ENCODE peak calls at places on chromosome 3, in four cellular contexts. P is HepG2, M is tibial nerve, G is neuronal stem cell. S is an unnamed sample. For H3K4me1, the result is how much of the 10 kb centered on the place peaks cover.

GRCh38 chr3:65831733-65832425 is 206.8 kb downstream of the MAGI1 start:
- DNase-seq in P (peak), M (no peak), G (no peak), S (peak)

GRCh38 chr3:99648496-99648895 is 10.1 kb downstream of the COL8A1 start:
- DNase-seq in G (no peak), M (no peak), P (no peak), S (no peak)

GRCh38 chr3:54877675-54878544 is 49.9 kb downstream of the LRTM1 start:
- DNase-seq in M (no peak), P (no peak), G (no peak), S (no peak)

GRCh38 chr3:129230311-129231019 is 18.9 kb upstream of the COPG1 start:
- DNase-seq in M (no peak), G (no peak), P (peak), S (no peak)

GRCh38 chr3:168094877-168095610 is 680 bp downstream of the GOLIM4 start:
- DNase-seq in P (peak), M (peak), G (peak), S (peak)

GRCh38 chr3:171221597-171221996 is 195.1 kb upstream of the SLC2A2 start:
- DNase-seq in M (no peak), P (no peak), G (no peak), S (no peak)

GRCh38 chr3:157754415-157754814 is 251.2 kb upstream of the VEPH1 start:
- DNase-seq in P (no peak), G (peak), M (no peak), S (peak)

GRCh38 chr3:59559721-59560514 is 510.1 kb upstream of the CFAP20DC start:
- DNase-seq in P (no peak), M (no peak), G (no peak), S (peak)

GRCh38 chr3:12442654-12443501 is 41.4 kb upstream of the TSEN2 start:
- DNase-seq in P (no peak), G (no peak), M (no peak), S (no peak)

GRCh38 chr3:79032686-79033318 is 735.0 kb downstream of the ROBO1 start:
- DNase-seq in G (peak), P (peak), M (no peak), S (peak)

GRCh38 chr3:48989126-48989795 is 780 bp upstream of the P4HTM start:
- DNase-seq in P (no peak), G (no peak), M (no peak), S (no peak)

GRCh38 chr3:168431436-168431835 is 335.7 kb upstream of the GOLIM4 start:
- DNase-seq in P (no peak), G (no peak), M (no peak), S (no peak)

GRCh38 chr3:124059580-124059979 is 67.7 kb upstream of the ROPN1 start:
- DNase-seq in P (no peak), M (no peak), G (no peak), S (peak)

GRCh38 chr3:146218880-146219866 is 31.7 kb downstream of the PLSCR4 start:
- DNase-seq in M (no peak), P (peak), G (no peak), S (peak)

GRCh38 chr3:48119495-48120193 is 68.6 kb downstream of the CDC25A start:
- DNase-seq in M (peak), P (no peak), G (no peak), S (no peak)

GRCh38 chr3:113222412-113223086 is 11.2 kb downstream of the BOC start:
- DNase-seq in P (no peak), G (no peak), M (no peak), S (no peak)

GRCh38 chr3:172057059-172057458 is 17.7 kb downstream of the FNDC3B start:
- DNase-seq in G (no peak), M (no peak), P (no peak), S (no peak)

GRCh38 chr3:13612829-13613228 is 63.9 kb downstream of the FBLN2 start:
- DNase-seq in M (peak), P (peak), G (no peak), S (no peak)

GRCh38 chr3:40546811-40547210 is 22.1 kb downstream of the ZNF621 start:
- DNase-seq in P (no peak), M (no peak), G (no peak), S (peak)

GRCh38 chr3:166223120-166223519 is 385.9 kb upstream of the BCHE start:
- DNase-seq in M (no peak), P (no peak), G (no peak), S (no peak)

GRCh38 chr3:40980467-40980866 is 218.8 kb upstream of the CTNNB1 start:
- DNase-seq in P (no peak), G (no peak), M (no peak), S (no peak)

GRCh38 chr3:128665362-128666021 is 14.9 kb upstream of the RPN1 start:
- DNase-seq in P (no peak), G (no peak), M (no peak), S (no peak)

GRCh38 chr3:99509224-99509623 is 129.2 kb upstream of the COL8A1 start:
- DNase-seq in P (no peak), G (no peak), M (no peak), S (no peak)

GRCh38 chr3:109952924-109953323 is 615.6 kb upstream of the DPPA4 start:
- DNase-seq in M (no peak), G (no peak), P (no peak), S (no peak)

GRCh38 chr3:73661262-73661661 is 36.5 kb upstream of the PDZRN3 start:
- DNase-seq in P (no peak), M (no peak), G (no peak), S (no peak)

GRCh38 chr3:3127432-3128010 is 781 bp downstream of the TRNT1 start:
- DNase-seq in P (peak), G (no peak), M (no peak), S (peak)

GRCh38 chr3:136750209-136750921 is 1.8 kb downstream of the STAG1 start:
- DNase-seq in M (no peak), P (peak), G (no peak), S (no peak)

GRCh38 chr3:136889947-136890346 is 27.9 kb downstream of the NCK1 start:
- DNase-seq in M (no peak), P (no peak), G (no peak), S (no peak)

GRCh38 chr3:114435733-114436132 is 141.9 kb downstream of the TIGIT start:
- DNase-seq in G (no peak), P (no peak), M (no peak), S (peak)

GRCh38 chr3:30347679-30348216 is 258.7 kb upstream of the TGFBR2 start:
- DNase-seq in G (no peak), P (peak), M (no peak), S (no peak)

GRCh38 chr3:156388469-156389150 is 166.3 kb downstream of the SSR3 start:
- DNase-seq in P (no peak), G (no peak), M (no peak), S (peak)

GRCh38 chr3:195613468-195614069 is 29.8 kb upstream of the APOD start:
- DNase-seq in G (no peak), P (no peak), M (peak), S (no peak)

GRCh38 chr3:171620825-171621434 is 160.7 kb upstream of the TNIK start:
- DNase-seq in P (no peak), M (no peak), G (no peak), S (peak)

GRCh38 chr3:44983413-44984040 is 7.5 kb downstream of the EXOSC7 start:
- DNase-seq in G (no peak), P (no peak), M (no peak), S (no peak)

GRCh38 chr3:61718565-61718964 is 157.2 kb downstream of the PTPRG start:
- DNase-seq in P (no peak), G (no peak), M (no peak), S (no peak)

GRCh38 chr3:168820748-168821445 is 725.2 kb upstream of the GOLIM4 start:
- DNase-seq in G (no peak), M (no peak), P (no peak), S (no peak)

GRCh38 chr3:156217674-156218352 is 97.4 kb downstream of the KCNAB1 start:
- DNase-seq in M (no peak), G (no peak), P (no peak), S (no peak)

GRCh38 chr3:81622395-81622794 is 139.1 kb downstream of the GBE1 start:
- DNase-seq in M (no peak), P (no peak), G (no peak), S (no peak)

GRCh38 chr3:43288366-43288765 is 2.0 kb downstream of the SNRK start:
- DNase-seq in P (no peak), G (no peak), M (no peak), S (no peak)
- H3K4me3 ChIP-seq in P (peak), G (no peak), M (peak), S (peak)

DNA sequence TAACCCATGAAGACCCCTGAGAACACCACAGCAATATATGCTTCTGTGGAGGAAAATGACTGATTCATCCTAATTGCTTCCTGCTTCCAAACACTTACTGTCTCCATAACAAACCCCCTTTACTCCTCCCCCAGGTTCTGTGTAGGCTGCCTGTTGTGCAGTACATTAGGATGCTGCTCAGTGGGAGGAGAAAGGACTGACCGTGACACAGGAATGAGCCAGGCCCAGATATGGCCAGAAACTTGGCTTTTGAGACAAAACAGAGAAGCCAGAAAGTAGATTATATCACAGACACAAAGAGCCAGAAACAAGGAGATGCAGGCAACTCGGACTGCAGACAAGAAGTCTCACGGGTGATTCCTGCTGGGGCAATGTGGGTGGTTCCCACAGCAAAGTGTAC is 68.1 kb upstream of the HEG1 start:
- DNase-seq in P (no peak), G (no peak), M (no peak), S (peak)
- H3K4me1 ChIP-seq in P (under half), G (under half), M (under half), S (under half)

GRCh38 chr3:101674518-101674917 is 2.4 kb downstream of the ZBTB11 start:
- DNase-seq in M (no peak), G (no peak), P (no peak), S (no peak)
- H3K4me3 ChIP-seq in M (no peak), G (no peak), P (no peak), S (no peak)

GRCh38 chr3:141365206-141365605 is 3.1 kb upstream of the ZBTB38 start:
- DNase-seq in M (no peak), G (no peak), P (no peak), S (no peak)
- H3K4me1 ChIP-seq in M (under half), G (under half), P (half or more), S (under half)

GRCh38 chr3:194178128-194178527 is 42.2 kb downstream of the HES1 start:
- DNase-seq in M (no peak), P (no peak), G (no peak), S (no peak)

GRCh38 chr3:194174980-194175379 is 39.0 kb downstream of the HES1 start:
- DNase-seq in M (no peak), P (no peak), G (no peak), S (no peak)

GRCh38 chr3:194174407-194174806 is 38.5 kb downstream of the HES1 start:
- DNase-seq in P (no peak), M (no peak), G (no peak), S (no peak)

GRCh38 chr3:194177156-194177555 is 41.2 kb downstream of the HES1 start:
- DNase-seq in P (no peak), M (no peak), G (no peak), S (no peak)

DNA sequence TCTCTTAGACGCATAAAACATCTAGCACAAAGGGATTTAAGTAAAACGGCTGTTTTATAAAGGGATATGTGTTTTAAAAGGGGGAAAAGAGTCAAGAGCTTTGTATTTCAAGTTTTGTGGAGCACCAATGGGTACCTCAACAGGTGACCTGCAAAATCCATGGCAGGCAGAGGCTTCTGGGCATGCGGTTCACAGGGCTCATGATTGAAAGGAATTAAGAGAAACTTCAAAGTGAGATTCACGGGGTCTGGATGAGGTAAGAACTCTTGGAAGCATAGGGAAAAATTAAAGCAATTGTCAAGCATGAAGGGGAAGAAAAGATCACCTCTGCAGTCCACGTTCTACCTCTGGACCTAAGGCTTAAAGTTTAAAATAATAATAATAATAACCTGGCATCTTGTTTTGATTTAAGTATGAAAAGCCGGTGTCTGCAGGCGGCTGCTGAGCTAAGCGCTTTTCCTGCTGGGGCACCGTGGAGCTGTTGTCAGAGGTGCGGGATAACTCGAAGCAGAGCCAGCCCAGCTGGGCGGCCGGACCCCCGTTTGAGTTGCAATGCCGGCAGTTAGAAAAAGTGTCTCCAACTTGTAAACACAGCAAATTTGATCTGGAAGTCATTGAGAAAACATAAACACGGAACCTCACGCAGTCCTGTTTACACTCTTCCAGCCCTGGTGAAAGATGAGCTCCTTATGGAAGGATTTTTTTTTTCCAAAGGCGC is 40.5 kb downstream of the HES1 start:
- DNase-seq in G (no peak), P (no peak), M (no peak), S (no peak)
- H3K4me3 ChIP-seq in G (no peak), P (no peak), M (no peak), S (no peak)

DNA sequence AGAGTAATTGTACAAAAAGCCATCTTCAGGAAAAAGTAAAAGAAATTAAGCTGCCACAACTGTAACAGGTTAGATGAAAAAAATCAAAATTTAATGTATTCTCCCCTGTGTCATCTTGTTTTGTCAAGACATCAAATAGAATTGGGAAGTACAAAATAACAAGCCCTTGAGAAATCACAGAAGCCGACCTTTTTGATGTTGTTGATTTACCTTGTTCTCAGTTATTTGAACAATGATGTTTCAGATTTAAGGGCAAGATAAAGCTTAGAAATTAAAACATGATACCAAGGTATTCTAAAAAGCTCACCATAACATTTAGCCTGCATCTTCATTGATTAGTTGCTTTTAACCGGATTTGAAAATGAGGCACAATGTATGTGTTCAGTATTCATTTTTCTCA is 523.0 kb downstream of the FOXP1 start:
- DNase-seq in G (no peak), P (peak), M (no peak), S (no peak)
- H3K4me1 ChIP-seq in G (under half), P (half or more), M (under half), S (half or more)

GRCh38 chr3:39146083-39146501 is 7.3 kb downstream of the CSRNP1 start:
- DNase-seq in G (no peak), M (no peak), P (no peak), S (no peak)

GRCh38 chr3:39147711-39148115 is 5.7 kb downstream of the CSRNP1 start:
- DNase-seq in G (no peak), M (no peak), P (no peak), S (no peak)

GRCh38 chr3:39146611-39147373 is 6.6 kb downstream of the CSRNP1 start:
- DNase-seq in M (peak), G (no peak), P (peak), S (peak)

GRCh38 chr3:39148116-39149058 is 5.0 kb downstream of the CSRNP1 start:
- DNase-seq in P (no peak), M (no peak), G (no peak), S (no peak)

GRCh38 chr3:39147374-39147709 is 6.0 kb downstream of the CSRNP1 start:
- DNase-seq in M (no peak), G (no peak), P (no peak), S (no peak)
- H3K4me3 ChIP-seq in M (peak), G (peak), P (no peak), S (no peak)

GRCh38 chr3:187743195-187744141 is 1.8 kb downstream of the BCL6 start:
- DNase-seq in M (peak), G (no peak), P (no peak), S (peak)
- H3K4me1 ChIP-seq in M (under half), G (under half), P (under half), S (under half)

GRCh38 chr3:52277071-52277964 is 1.1 kb downstream of the WDR82 start:
- DNase-seq in M (peak), P (peak), G (no peak), S (peak)

GRCh38 chr3:52281980-52282801 is 3.7 kb upstream of the WDR82 start:
- DNase-seq in M (no peak), G (no peak), P (peak), S (no peak)

GRCh38 chr3:52280046-52280445 is 1.6 kb upstream of the WDR82 start:
- DNase-seq in G (no peak), P (no peak), M (no peak), S (peak)

GRCh38 chr3:52278510-52279069 is at the start of gene WDR82:
- DNase-seq in G (peak), M (peak), P (peak), S (peak)

DNA sequence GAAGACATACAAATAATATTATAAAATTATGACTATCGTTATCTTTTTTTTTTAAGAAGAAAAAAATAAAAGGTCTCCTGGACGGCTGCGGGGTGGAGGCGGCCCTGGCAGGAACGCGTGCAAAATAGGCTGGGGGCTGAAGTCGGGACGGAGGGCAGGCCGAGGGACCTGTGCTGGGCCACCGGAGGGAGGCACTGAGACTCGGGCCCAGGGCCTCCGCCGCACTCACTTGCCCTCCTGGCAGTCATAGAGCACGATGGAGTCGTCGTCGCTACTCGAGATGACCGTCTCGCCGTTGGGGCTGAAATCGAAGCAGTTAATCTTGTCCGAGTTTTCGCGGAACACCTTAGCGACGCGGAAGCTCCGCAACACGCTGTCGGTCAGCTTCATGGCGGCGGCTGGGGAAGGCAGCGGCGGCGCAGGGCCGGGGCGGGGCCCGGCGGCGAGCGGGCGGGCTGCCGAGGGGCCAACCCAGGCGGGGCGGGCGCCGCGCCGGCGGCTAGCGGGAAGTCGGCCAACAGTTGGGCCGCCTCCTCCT is 408 bp downstream of the WDR82 start:
- DNase-seq in G (no peak), M (no peak), P (no peak), S (no peak)
- H3K4me3 ChIP-seq in G (peak), M (peak), P (peak), S (peak)